ENCODE peak calls at places on chromosomes 6 and 20, in four cellular contexts. S, D, W and A are unnamed samples. For H3K4me1, the result is how much of the 10 kb centered on the place peaks cover.

GRCh38 chr20:14838663-14839650 is 501.5 kb upstream of the FLRT3 start:
- DNase-seq in D (peak), W (peak), S (no peak), A (no peak)

GRCh38 chr6:3356056-3356823 is 97.5 kb downstream of the PSMG4 start:
- DNase-seq in W (peak), D (peak), S (peak), A (peak)

GRCh38 chr6:118718903-118719302 is 67.5 kb upstream of the CEP85L start:
- DNase-seq in W (no peak), D (no peak), S (no peak), A (no peak)

GRCh38 chr6:121516331-121516730 is 80.9 kb downstream of the GJA1 start:
- DNase-seq in D (no peak), S (no peak), W (no peak), A (no peak)

GRCh38 chr6:141050470-141050869 is 1082.3 kb upstream of the GJE1 start:
- DNase-seq in D (no peak), W (no peak), S (no peak), A (no peak)

GRCh38 chr20:61875221-61875885 is 190.3 kb downstream of the TAF4 start:
- DNase-seq in S (no peak), D (peak), W (no peak), A (peak)

GRCh38 chr6:144885817-144886216 is 600.7 kb downstream of the UTRN start:
- DNase-seq in W (no peak), D (no peak), S (no peak), A (no peak)

GRCh38 chr6:17817763-17818162 is 111.0 kb upstream of the NUP153 start:
- DNase-seq in W (no peak), S (no peak), D (no peak), A (no peak)

GRCh38 chr20:60937581-60937980 is 314.5 kb upstream of the CDH4 start:
- DNase-seq in S (no peak), W (no peak), D (no peak), A (no peak)

GRCh38 chr6:145548941-145549652 is 186.2 kb downstream of the EPM2A start:
- DNase-seq in D (peak), W (no peak), S (no peak), A (no peak)

GRCh38 chr20:45792513-45793118 is 862 bp downstream of the DNTTIP1 start:
- DNase-seq in S (no peak), D (no peak), W (no peak), A (no peak)

GRCh38 chr6:2979819-2980464 is 8.6 kb upstream of the SERPINB6 start:
- DNase-seq in D (peak), S (no peak), W (no peak), A (peak)

GRCh38 chr6:114452785-114453401 is 110.1 kb upstream of the HS3ST5 start:
- DNase-seq in S (no peak), W (no peak), D (no peak), A (no peak)

GRCh38 chr6:19719691-19720127 is 117.5 kb upstream of the ID4 start:
- DNase-seq in S (peak), D (no peak), W (no peak), A (peak)

GRCh38 chr6:98118357-98119045 is 715.9 kb upstream of the POU3F2 start:
- DNase-seq in W (no peak), S (peak), D (no peak), A (no peak)

GRCh38 chr6:53591873-53592272 is 47.0 kb upstream of the GCLC start:
- DNase-seq in D (no peak), S (no peak), W (no peak), A (no peak)
- H3K27ac ChIP-seq in D (no peak), S (no peak), W (no peak), A (no peak)

GRCh38 chr6:166597711-166598440 is 11.4 kb upstream of the RAMACL start:
- DNase-seq in D (no peak), W (no peak), S (peak), A (peak)
- H3K4me1 ChIP-seq in D (under half), W (under half), S (under half), A (under half)

GRCh38 chr20:47292581-47292980 is 63.9 kb downstream of the ZMYND8 start:
- DNase-seq in D (no peak), W (no peak), S (no peak), A (no peak)

GRCh38 chr20:47289989-47290388 is 66.5 kb downstream of the ZMYND8 start:
- DNase-seq in D (no peak), S (no peak), W (no peak), A (no peak)

GRCh38 chr20:47296950-47297349 is 59.5 kb downstream of the ZMYND8 start:
- DNase-seq in W (no peak), S (no peak), D (peak), A (no peak)

GRCh38 chr20:47295921-47296426 is 60.5 kb downstream of the ZMYND8 start:
- DNase-seq in S (no peak), W (no peak), D (peak), A (no peak)

GRCh38 chr20:47293524-47294157 is 62.9 kb downstream of the ZMYND8 start:
- DNase-seq in S (no peak), D (no peak), W (no peak), A (no peak)
- H3K27ac ChIP-seq in S (no peak), D (no peak), W (no peak), A (no peak)

DNA sequence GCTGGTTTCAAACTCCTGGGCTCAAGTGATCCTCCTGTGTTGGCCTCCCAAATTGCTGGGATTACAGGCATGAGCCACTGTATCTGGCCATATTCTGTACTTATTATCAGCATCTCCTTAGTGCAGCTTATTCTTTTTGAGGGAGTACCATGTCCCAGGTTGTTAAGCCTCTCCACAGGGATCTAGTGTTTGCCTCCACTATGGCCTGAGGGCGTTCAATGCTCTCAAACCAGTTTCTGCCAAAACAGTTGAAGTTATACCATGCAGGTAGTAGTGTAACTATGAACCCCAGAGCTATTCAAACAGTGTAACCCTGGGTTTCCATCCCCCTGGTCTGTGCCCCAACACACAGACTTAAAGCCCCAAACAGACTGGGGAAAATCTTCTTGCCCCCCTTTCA is 81.7 kb downstream of the BACH2 start:
- DNase-seq in D (no peak), S (no peak), W (no peak), A (no peak)
- H3K4me1 ChIP-seq in D (under half), S (under half), W (under half), A (under half)